ENCODE peak calls at places on chromosomes 13 and 19, in ten cellular contexts. F, G, T, N, V, E, X, A, Y and L are unnamed samples. For H3K27me3, the result is how much of the 10 kb centered on the place peaks cover.

GRCh38 chr19:18633321-18633720 is 3.5 kb upstream of the KLHL26 start:
- DNase-seq in F (no peak), G (no peak), T (no peak), N (no peak), V (no peak), E (no peak), X (no peak), A (no peak), Y (no peak), L (peak)

GRCh38 chr13:39457274-39457673 is 145.7 kb downstream of the LHFPL6 start:
- DNase-seq in F (no peak), G (no peak), T (no peak), N (no peak), V (no peak), E (peak), X (no peak), A (no peak), Y (no peak), L (no peak)

GRCh38 chr19:33797821-33798633 is 1.4 kb downstream of the KCTD15 start:
- DNase-seq in F (peak), G (peak), T (peak), N (no peak), V (no peak), E (no peak), X (no peak), A (no peak), Y (peak), L (peak)

GRCh38 chr19:51040151-51040550 is 5.3 kb upstream of the KLK12 start:
- DNase-seq in F (no peak), G (no peak), T (no peak), N (no peak), V (no peak), E (no peak), X (no peak), A (no peak), Y (no peak), L (no peak)

GRCh38 chr13:113901642-113902041 is 37.8 kb upstream of the GAS6 start:
- DNase-seq in F (no peak), G (no peak), T (no peak), N (no peak), V (no peak), E (no peak), X (no peak), A (no peak), Y (peak), L (no peak)

GRCh38 chr19:47330466-47330869 is 1.5 kb upstream of the C5AR2 start:
- DNase-seq in F (no peak), G (no peak), T (no peak), N (no peak), V (no peak), E (no peak), X (no peak), A (no peak), Y (no peak), L (no peak)

GRCh38 chr13:31824705-31825512 is 85.6 kb downstream of the RXFP2 start:
- DNase-seq in F (no peak), G (no peak), T (no peak), N (no peak), V (no peak), E (peak), X (no peak), A (no peak), Y (no peak), L (no peak)

GRCh38 chr13:79393564-79394249 is 12.3 kb downstream of the RBM26 start:
- DNase-seq in F (no peak), G (no peak), T (no peak), N (peak), V (peak), E (peak), X (no peak), A (no peak), Y (peak), L (no peak)

GRCh38 chr19:3457531-3458228 is 22.6 kb downstream of the SMIM24 start:
- DNase-seq in F (no peak), G (peak), T (no peak), N (no peak), V (no peak), E (no peak), X (no peak), A (no peak), Y (no peak), L (peak)

GRCh38 chr13:46385946-46386345 is 1.1 kb downstream of the RUBCNL start:
- DNase-seq in F (no peak), G (peak), T (no peak), N (no peak), V (no peak), E (no peak), X (no peak), A (no peak), Y (no peak), L (no peak)

GRCh38 chr13:106033634-106034033 is 501.8 kb downstream of the EFNB2 start:
- DNase-seq in F (no peak), G (peak), T (no peak), N (no peak), V (no peak), E (peak), X (no peak), A (no peak), Y (no peak), L (no peak)

GRCh38 chr19:10037367-10037766 is 24.1 kb downstream of the RDH8 start:
- DNase-seq in F (no peak), G (no peak), T (no peak), N (no peak), V (no peak), E (no peak), X (no peak), A (no peak), Y (no peak), L (no peak)

GRCh38 chr19:55251296-55252081 is 7.3 kb downstream of the PPP6R1 start:
- DNase-seq in F (no peak), G (no peak), T (peak), N (peak), V (no peak), E (peak), X (no peak), A (no peak), Y (peak), L (no peak)

DNA sequence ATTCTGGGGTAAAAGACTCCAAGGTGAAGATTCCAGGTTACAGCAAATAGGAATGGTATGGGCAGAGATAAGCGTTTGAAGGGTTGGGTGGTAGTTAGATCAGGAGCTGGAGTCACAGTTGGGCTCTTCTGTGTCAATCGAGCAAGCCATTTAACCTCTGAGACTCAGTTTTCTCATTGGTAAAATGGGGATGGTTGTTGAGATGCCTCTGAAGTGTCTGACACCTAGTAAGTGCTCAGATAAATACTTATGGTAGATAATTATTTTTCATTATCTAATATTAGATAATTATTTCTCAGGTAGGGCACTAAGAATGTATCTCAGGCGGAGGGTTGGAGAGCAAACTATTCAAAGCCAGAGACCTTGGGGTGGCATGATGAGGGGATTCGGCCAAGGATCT is 7.8 kb downstream of the LTBP4 start:
- DNase-seq in F (no peak), G (no peak), T (no peak), N (no peak), V (no peak), E (no peak), X (no peak), A (no peak), Y (no peak), L (no peak)
- H3K27me3 ChIP-seq in F (under half), G (half or more), T (under half), N (under half), V (under half), E (under half), X (under half), A (under half), Y (half or more), L (under half)

DNA sequence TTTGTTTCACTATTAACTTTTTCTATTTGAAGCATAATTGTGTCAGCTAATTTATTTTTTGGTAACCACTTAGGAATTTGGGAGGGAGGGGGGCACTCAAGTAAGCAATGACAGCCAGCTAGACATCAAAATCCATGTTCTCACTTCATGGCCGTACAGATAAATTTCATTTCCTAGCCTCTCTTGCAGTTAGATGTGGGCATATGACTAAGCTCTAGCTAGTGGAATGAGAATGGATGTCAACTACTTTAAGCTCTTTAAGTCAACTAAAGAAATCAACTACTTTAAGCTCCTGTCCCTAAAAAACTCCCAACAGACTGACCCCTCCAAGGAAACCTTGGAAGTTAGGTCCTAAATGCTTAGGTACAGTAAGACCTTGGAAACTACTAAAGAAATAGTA is 92.0 kb downstream of the KCNRG start:
- DNase-seq in F (no peak), G (peak), T (no peak), N (no peak), V (no peak), E (no peak), X (no peak), A (no peak), Y (no peak), L (no peak)
- H3K27ac ChIP-seq in F (peak), G (no peak), T (no peak), N (no peak), V (no peak), E (no peak), X (no peak), A (peak), Y (no peak), L (peak)

GRCh38 chr19:44600466-44600865 is 12.9 kb upstream of the IGSF23 start:
- DNase-seq in F (no peak), G (no peak), T (no peak), N (no peak), V (no peak), E (no peak), X (no peak), A (no peak), Y (no peak), L (no peak)

GRCh38 chr19:44604241-44604640 is 9.1 kb upstream of the IGSF23 start:
- DNase-seq in F (no peak), G (no peak), T (no peak), N (no peak), V (no peak), E (no peak), X (no peak), A (no peak), Y (no peak), L (no peak)

GRCh38 chr19:44603201-44603945 is 10.0 kb upstream of the IGSF23 start:
- DNase-seq in F (no peak), G (no peak), T (no peak), N (no peak), V (no peak), E (peak), X (no peak), A (no peak), Y (no peak), L (no peak)

GRCh38 chr19:44598880-44599279 is 14.5 kb upstream of the IGSF23 start:
- DNase-seq in F (peak), G (no peak), T (no peak), N (no peak), V (no peak), E (no peak), X (no peak), A (no peak), Y (peak), L (peak)

GRCh38 chr19:44602071-44602470 is 11.3 kb upstream of the IGSF23 start:
- DNase-seq in F (peak), G (no peak), T (no peak), N (no peak), V (no peak), E (no peak), X (no peak), A (no peak), Y (peak), L (no peak)
- H3K27me3 ChIP-seq in F (under half), G (under half), T (under half), N (under half), V (under half), E (under half), X (under half), A (under half), Y (under half), L (under half)

GRCh38 chr19:35612559-35613321 is at the start of gene HAUS5:
- DNase-seq in F (peak), G (peak), T (peak), N (peak), V (peak), E (peak), X (peak), A (peak), Y (peak), L (peak)
- H3K27ac ChIP-seq in F (peak), G (no peak), T (peak), N (peak), V (peak), E (no peak), X (no peak), A (peak), Y (no peak), L (peak)

DNA sequence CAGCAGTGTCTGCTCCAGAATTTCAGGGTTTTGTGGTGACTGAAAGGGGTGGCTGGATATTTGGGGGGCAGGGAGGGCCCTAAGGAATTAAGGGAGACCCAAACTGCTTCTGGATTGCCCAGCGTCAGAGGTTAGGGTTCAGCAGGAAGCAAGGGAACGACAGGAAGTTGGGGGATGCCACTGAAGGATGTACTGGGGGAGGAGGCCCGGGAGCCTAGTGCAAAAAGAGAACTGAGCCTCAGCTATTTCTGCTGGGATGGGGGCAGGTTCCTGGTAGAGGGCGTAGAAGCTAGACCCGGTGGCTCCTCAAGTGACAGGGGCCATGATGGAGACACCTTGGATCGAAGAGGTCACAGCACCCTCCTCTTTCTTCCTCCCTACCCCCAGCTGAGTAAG is 1.1 kb downstream of the CYP2S1 start:
- DNase-seq in F (no peak), G (peak), T (no peak), N (no peak), V (no peak), E (no peak), X (no peak), A (no peak), Y (no peak), L (no peak)
- H3K27me3 ChIP-seq in F (under half), G (under half), T (under half), N (under half), V (under half), E (under half), X (under half), A (under half), Y (half or more), L (under half)

GRCh38 chr19:31331536-31331935 is 17.7 kb downstream of the TSHZ3 start:
- DNase-seq in F (no peak), G (no peak), T (no peak), N (no peak), V (no peak), E (no peak), X (no peak), A (no peak), Y (peak), L (no peak)

GRCh38 chr19:31330237-31330636 is 19.0 kb downstream of the TSHZ3 start:
- DNase-seq in F (no peak), G (no peak), T (no peak), N (no peak), V (no peak), E (no peak), X (no peak), A (no peak), Y (peak), L (no peak)

GRCh38 chr19:31329819-31330218 is 19.4 kb downstream of the TSHZ3 start:
- DNase-seq in F (no peak), G (no peak), T (no peak), N (no peak), V (no peak), E (no peak), X (no peak), A (no peak), Y (no peak), L (no peak)

GRCh38 chr19:31332096-31332495 is 17.1 kb downstream of the TSHZ3 start:
- DNase-seq in F (no peak), G (no peak), T (no peak), N (no peak), V (no peak), E (no peak), X (no peak), A (no peak), Y (peak), L (no peak)

DNA sequence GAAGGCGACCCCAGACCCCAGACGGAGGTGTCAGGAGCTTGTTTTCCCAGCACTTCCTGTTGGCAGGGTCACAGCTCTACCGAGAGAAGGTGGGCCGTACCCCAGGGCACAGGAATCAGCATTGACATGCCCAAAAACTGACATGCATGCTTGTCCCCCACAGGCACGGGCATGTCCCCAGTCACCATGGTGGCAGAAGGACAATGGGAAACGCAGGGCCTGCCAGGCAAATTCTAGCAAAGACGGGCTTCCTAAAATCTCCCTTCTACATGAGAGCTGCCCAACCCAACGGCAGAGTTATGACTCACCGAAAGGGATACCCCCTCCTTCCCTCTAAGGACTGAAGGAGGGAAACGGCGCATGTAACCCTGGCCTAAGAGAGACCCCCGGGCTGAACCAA is 18.5 kb downstream of the TSHZ3 start:
- DNase-seq in F (no peak), G (no peak), T (no peak), N (no peak), V (no peak), E (no peak), X (no peak), A (no peak), Y (peak), L (no peak)
- H3K27ac ChIP-seq in F (no peak), G (no peak), T (no peak), N (no peak), V (no peak), E (no peak), X (no peak), A (peak), Y (no peak), L (no peak)